ENCODE peak calls at places on chromosomes 2 and 18, in eight cellular contexts. G is HCT116, X is tibial artery, N is AG04450, H is thyroid gland, E is adrenal gland, R is brain microvascular endothelial cell, D is lower lobe of right lung. J is an unnamed sample.

GRCh38 chr18:76686737-76687231 is 135.6 kb upstream of the ZNF236 start:
- DNase-seq in D (peak), E (peak), X (peak), H (peak), N (peak), G (peak), R (peak), J (peak)

GRCh38 chr2:172889287-172889686 is 153.6 kb downstream of the RAPGEF4 start:
- DNase-seq in E (no peak), H (no peak), X (no peak), N (no peak), R (no peak), G (no peak), D (no peak), J (no peak)

GRCh38 chr2:177666408-177666807 is 273.8 kb downstream of the AGPS start:
- DNase-seq in H (no peak), D (no peak), X (no peak), N (no peak), G (no peak), E (no peak), R (peak), J (no peak)

GRCh38 chr2:233221378-233222063 is 30.0 kb upstream of the ATG16L1 start:
- DNase-seq in R (no peak), H (no peak), E (no peak), X (no peak), D (no peak), N (no peak), G (no peak), J (no peak)

GRCh38 chr2:174014021-174014698 is 49.0 kb upstream of the SP3 start:
- DNase-seq in G (no peak), D (no peak), R (no peak), X (no peak), E (no peak), H (no peak), N (no peak), J (no peak)

GRCh38 chr2:29304399-29304798 is 189.2 kb downstream of the CLIP4 start:
- DNase-seq in H (peak), D (no peak), X (no peak), G (no peak), E (peak), R (no peak), N (no peak), J (peak)

GRCh38 chr2:43082111-43082877 is 144.1 kb downstream of the ZFP36L2 start:
- DNase-seq in D (no peak), N (no peak), X (peak), R (peak), G (no peak), H (no peak), E (no peak), J (no peak)

GRCh38 chr18:58949031-58949430 is 84.4 kb downstream of the ZNF532 start:
- DNase-seq in G (no peak), H (no peak), E (no peak), R (no peak), D (no peak), N (no peak), X (no peak), J (no peak)

GRCh38 chr2:113112438-113112837 is 15.0 kb upstream of the IL1RN start:
- DNase-seq in E (no peak), R (no peak), D (no peak), N (no peak), H (no peak), G (no peak), X (no peak), J (no peak)

GRCh38 chr2:50538137-50538536 is 493.8 kb downstream of the NRXN1 start:
- DNase-seq in G (no peak), D (no peak), H (no peak), X (no peak), R (no peak), N (no peak), E (no peak), J (no peak)

GRCh38 chr2:65999103-65999502 is 435.8 kb upstream of the MEIS1 start:
- DNase-seq in N (no peak), H (no peak), X (no peak), R (no peak), E (no peak), G (no peak), D (no peak), J (no peak)

GRCh38 chr2:66001538-66001937 is 433.4 kb upstream of the MEIS1 start:
- DNase-seq in X (no peak), G (no peak), R (no peak), D (no peak), E (no peak), N (no peak), H (no peak), J (no peak)

GRCh38 chr2:65997941-65998340 is 437.0 kb upstream of the MEIS1 start:
- DNase-seq in H (no peak), N (no peak), R (no peak), E (no peak), G (no peak), D (no peak), X (no peak), J (no peak)

GRCh38 chr2:66000888-66001287 is 434.0 kb upstream of the MEIS1 start:
- DNase-seq in R (no peak), N (no peak), E (no peak), D (no peak), G (no peak), X (no peak), H (no peak), J (no peak)

DNA sequence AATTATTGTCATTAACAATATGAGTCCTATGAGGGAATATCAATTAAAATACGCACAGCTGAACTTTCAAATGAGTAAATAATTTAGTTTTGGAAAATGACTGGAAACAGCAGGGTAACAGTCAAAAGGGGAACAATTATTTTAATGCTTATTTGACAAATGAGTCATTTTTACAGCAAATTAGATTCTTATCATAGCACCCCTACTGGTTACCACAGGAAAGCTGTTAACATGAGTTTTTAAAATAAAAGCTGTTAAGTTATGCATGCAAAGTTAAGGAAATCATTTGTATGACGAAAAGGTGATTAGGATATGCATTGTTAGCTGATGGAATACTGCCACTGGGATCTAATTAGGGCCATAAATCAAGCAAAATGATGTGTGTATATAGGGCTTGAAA is 435.1 kb upstream of the MEIS1 start:
- DNase-seq in D (no peak), G (no peak), H (no peak), X (no peak), E (no peak), R (no peak), N (no peak), J (no peak)
- TF ChIP-seq CTCF in D (no peak), G (peak), H (no peak), X (no peak), E (no peak), R (no peak), N (no peak), J (peak)

GRCh38 chr2:9552491-9553178 is 3.0 kb downstream of the ADAM17 start:
- DNase-seq in G (no peak), X (no peak), D (no peak), E (no peak), N (peak), H (no peak), R (no peak), J (no peak)

GRCh38 chr2:9558948-9559381 is 3.3 kb upstream of the ADAM17 start:
- DNase-seq in R (peak), X (peak), N (peak), D (no peak), E (no peak), G (no peak), H (peak), J (peak)

GRCh38 chr2:9556121-9556869 is 665 bp upstream of the ADAM17 start:
- DNase-seq in E (no peak), N (no peak), R (no peak), G (no peak), H (no peak), X (no peak), D (no peak), J (no peak)

GRCh38 chr2:9555338-9556120 is at the start of gene ADAM17:
- DNase-seq in D (peak), N (peak), R (peak), E (peak), G (peak), X (peak), H (peak), J (no peak)

GRCh38 chr2:9554841-9555337 is 741 bp downstream of the ADAM17 start:
- DNase-seq in N (peak), R (peak), X (peak), E (peak), G (no peak), D (no peak), H (peak), J (no peak)
- H3K4me3 ChIP-seq in N (peak), R (peak), X (peak), E (peak), G (peak), D (peak), H (peak), J (peak)

GRCh38 chr18:50457639-50458038 is 82.8 kb downstream of the SKA1 start:
- DNase-seq in N (no peak), X (no peak), D (no peak), R (no peak), G (no peak), H (no peak), E (no peak), J (no peak)
- TF ChIP-seq CTCF in N (no peak), X (no peak), D (no peak), R (no peak), G (no peak), H (no peak), E (no peak), J (no peak)

GRCh38 chr2:218858671-218859555 is 692 bp upstream of the WNT6 start:
- DNase-seq in G (no peak), X (no peak), N (no peak), D (no peak), E (no peak), R (no peak), H (no peak), J (no peak)
- H3K4me3 ChIP-seq in G (peak), X (peak), N (no peak), D (peak), E (no peak), R (no peak), H (peak), J (peak)